ENCODE peak calls at places on chromosome 13, in six cellular contexts. One of them, this sample, is unnamed.

GRCh38 chr13:33721719-33722118 is 96.2 kb upstream of the RFC3 start:
- DNase-seq in AG04449: no peak
- DNase-seq in HT-29: no peak
- DNase-seq in left colon: no peak
- DNase-seq in NCI-H1436: no peak
- DNase-seq in AG09309: no peak
- DNase-seq in this sample: no peak

GRCh38 chr13:76225815-76226489 is 589.8 kb downstream of the LMO7 start:
- DNase-seq in AG04449: no peak
- DNase-seq in HT-29: no peak
- DNase-seq in left colon: peak
- DNase-seq in NCI-H1436: no peak
- DNase-seq in AG09309: no peak
- DNase-seq in this sample: no peak

GRCh38 chr13:44932850-44933251 is 56.4 kb downstream of the NUFIP1 start:
- DNase-seq in AG04449: no peak
- DNase-seq in HT-29: no peak
- DNase-seq in left colon: no peak
- DNase-seq in NCI-H1436: no peak
- DNase-seq in AG09309: peak
- DNase-seq in this sample: no peak

GRCh38 chr13:102847272-102848234 is 1.7 kb downstream of the ERCC5 start:
- DNase-seq in AG04449: no peak
- DNase-seq in HT-29: peak
- DNase-seq in left colon: no peak
- DNase-seq in NCI-H1436: peak
- DNase-seq in AG09309: no peak
- DNase-seq in this sample: no peak

GRCh38 chr13:59450218-59450617 is 713.5 kb downstream of the DIAPH3 start:
- DNase-seq in AG04449: no peak
- DNase-seq in HT-29: no peak
- DNase-seq in left colon: no peak
- DNase-seq in NCI-H1436: no peak
- DNase-seq in AG09309: no peak
- DNase-seq in this sample: no peak

GRCh38 chr13:23391752-23392151 is 41.8 kb downstream of the SACS start:
- DNase-seq in AG04449: no peak
- DNase-seq in HT-29: no peak
- DNase-seq in left colon: no peak
- DNase-seq in NCI-H1436: no peak
- DNase-seq in AG09309: peak
- DNase-seq in this sample: no peak

GRCh38 chr13:96091932-96092253 is 2.0 kb downstream of the HS6ST3 start:
- DNase-seq in AG04449: no peak
- DNase-seq in HT-29: no peak
- DNase-seq in left colon: no peak
- DNase-seq in NCI-H1436: no peak
- DNase-seq in AG09309: no peak
- DNase-seq in this sample: no peak

GRCh38 chr13:31918707-31919106 is 112.9 kb upstream of the FRY start:
- DNase-seq in AG04449: no peak
- DNase-seq in HT-29: no peak
- DNase-seq in left colon: no peak
- DNase-seq in NCI-H1436: no peak
- DNase-seq in AG09309: no peak
- DNase-seq in this sample: no peak